ENCODE peak calls at places on chromosomes 13 and 19, in nine cellular contexts. G is uterus; L is GM23338; Y is astrocyte of the spinal cord; C is CD8-positive, alpha-beta T cell; Z is endothelial cell; B is CD4-positive, alpha-beta T cell; R is neural crest cell; O is upper lobe of left lung. H is an unnamed sample.

GRCh38 chr19:10295305-10295846 is 5.6 kb downstream of the ICAM5 start:
- DNase-seq in G (no peak), L (peak), Y (no peak), C (peak), Z (no peak), B (peak), R (no peak), O (peak), H (no peak)

GRCh38 chr19:17441241-17442135 is 7.0 kb downstream of the TMEM221 start:
- DNase-seq in G (no peak), L (peak), Y (peak), C (no peak), Z (peak), B (no peak), R (peak), O (no peak), H (no peak)

GRCh38 chr13:99796175-99796819 is 175.3 kb downstream of the ZIC5 start:
- DNase-seq in G (no peak), L (peak), Y (peak), C (no peak), Z (peak), B (no peak), R (peak), O (no peak), H (no peak)

GRCh38 chr19:6357995-6358394 is 3.3 kb upstream of the CLPP start:
- DNase-seq in G (no peak), L (no peak), Y (no peak), C (no peak), Z (no peak), B (no peak), R (no peak), O (peak), H (no peak)

GRCh38 chr19:4916292-4917082 is 7.2 kb downstream of the UHRF1 start:
- DNase-seq in G (no peak), L (no peak), Y (no peak), C (peak), Z (no peak), B (peak), R (no peak), O (peak), H (no peak)

GRCh38 chr13:107043016-107043957 is 475.4 kb upstream of the ARGLU1 start:
- DNase-seq in G (no peak), L (no peak), Y (peak), C (no peak), Z (no peak), B (no peak), R (no peak), O (no peak), H (no peak)

GRCh38 chr13:22027561-22027960 is 356.7 kb downstream of the FGF9 start:
- DNase-seq in G (no peak), L (peak), Y (no peak), C (no peak), Z (no peak), B (no peak), R (no peak), O (no peak), H (no peak)

GRCh38 chr13:24693862-24694471 is 13.8 kb downstream of the ATP12A start:
- DNase-seq in G (no peak), L (peak), Y (peak), C (no peak), Z (peak), B (no peak), R (peak), O (no peak), H (peak)

GRCh38 chr13:24306632-24307031 is 2.7 kb upstream of the C1QTNF9 start:
- DNase-seq in G (no peak), L (no peak), Y (peak), C (no peak), Z (no peak), B (no peak), R (no peak), O (no peak), H (no peak)

GRCh38 chr13:104024416-104025170 is 958.4 kb upstream of the SLC10A2 start:
- DNase-seq in G (no peak), L (no peak), Y (peak), C (no peak), Z (no peak), B (no peak), R (no peak), O (no peak), H (no peak)

GRCh38 chr13:27043013-27043412 is 128.6 kb downstream of the USP12 start:
- DNase-seq in G (no peak), L (peak), Y (peak), C (no peak), Z (no peak), B (no peak), R (no peak), O (no peak), H (no peak)

GRCh38 chr13:72208112-72208645 is 341.2 kb upstream of the DACH1 start:
- DNase-seq in G (no peak), L (no peak), Y (no peak), C (no peak), Z (no peak), B (no peak), R (no peak), O (no peak), H (no peak)

GRCh38 chr19:1852294-1852646 is 4.0 kb upstream of the REXO1 start:
- DNase-seq in G (no peak), L (no peak), Y (no peak), C (no peak), Z (peak), B (no peak), R (no peak), O (peak), H (no peak)

GRCh38 chr13:113976711-113977684 is 3.1 kb upstream of the C13orf46 start:
- DNase-seq in G (no peak), L (no peak), Y (peak), C (no peak), Z (no peak), B (no peak), R (no peak), O (peak), H (no peak)

GRCh38 chr13:53873558-53873957 is 844.9 kb downstream of the OLFM4 start:
- DNase-seq in G (no peak), L (peak), Y (no peak), C (no peak), Z (no peak), B (no peak), R (no peak), O (no peak), H (no peak)

GRCh38 chr13:76954568-76954967 is 6.3 kb downstream of the ACOD1 start:
- DNase-seq in G (no peak), L (peak), Y (no peak), C (no peak), Z (no peak), B (no peak), R (no peak), O (no peak), H (no peak)

GRCh38 chr19:31348416-31349159 is 648 bp downstream of the TSHZ3 start:
- DNase-seq in G (peak), L (peak), Y (peak), C (no peak), Z (no peak), B (no peak), R (no peak), O (no peak), H (no peak)

GRCh38 chr13:19581675-19582074 is 20.3 kb upstream of the TPTE2 start:
- DNase-seq in G (no peak), L (no peak), Y (no peak), C (no peak), Z (no peak), B (no peak), R (no peak), O (no peak), H (no peak)

GRCh38 chr13:41064493-41064892 is 3.2 kb downstream of the WBP4 start:
- DNase-seq in G (no peak), L (no peak), Y (peak), C (no peak), Z (no peak), B (no peak), R (no peak), O (no peak), H (no peak)

GRCh38 chr19:6947745-6948144 is 60.4 kb downstream of the ADGRE1 start:
- DNase-seq in G (no peak), L (no peak), Y (no peak), C (no peak), Z (no peak), B (no peak), R (no peak), O (no peak), H (no peak)

GRCh38 chr13:19643652-19644051 is 10.2 kb downstream of the MPHOSPH8 start:
- DNase-seq in G (no peak), L (no peak), Y (no peak), C (no peak), Z (no peak), B (no peak), R (no peak), O (no peak), H (no peak)

GRCh38 chr13:94352057-94352456 is 127.4 kb downstream of the DCT start:
- DNase-seq in G (no peak), L (no peak), Y (peak), C (no peak), Z (no peak), B (no peak), R (no peak), O (no peak), H (no peak)

GRCh38 chr19:55406091-55406868 is 1.3 kb downstream of the UBE2S start:
- DNase-seq in G (no peak), L (no peak), Y (no peak), C (no peak), Z (no peak), B (no peak), R (no peak), O (no peak), H (no peak)

GRCh38 chr19:48568345-48568886 is 16.4 kb downstream of the SULT2B1 start:
- DNase-seq in G (peak), L (peak), Y (peak), C (no peak), Z (no peak), B (no peak), R (no peak), O (peak), H (no peak)

DNA sequence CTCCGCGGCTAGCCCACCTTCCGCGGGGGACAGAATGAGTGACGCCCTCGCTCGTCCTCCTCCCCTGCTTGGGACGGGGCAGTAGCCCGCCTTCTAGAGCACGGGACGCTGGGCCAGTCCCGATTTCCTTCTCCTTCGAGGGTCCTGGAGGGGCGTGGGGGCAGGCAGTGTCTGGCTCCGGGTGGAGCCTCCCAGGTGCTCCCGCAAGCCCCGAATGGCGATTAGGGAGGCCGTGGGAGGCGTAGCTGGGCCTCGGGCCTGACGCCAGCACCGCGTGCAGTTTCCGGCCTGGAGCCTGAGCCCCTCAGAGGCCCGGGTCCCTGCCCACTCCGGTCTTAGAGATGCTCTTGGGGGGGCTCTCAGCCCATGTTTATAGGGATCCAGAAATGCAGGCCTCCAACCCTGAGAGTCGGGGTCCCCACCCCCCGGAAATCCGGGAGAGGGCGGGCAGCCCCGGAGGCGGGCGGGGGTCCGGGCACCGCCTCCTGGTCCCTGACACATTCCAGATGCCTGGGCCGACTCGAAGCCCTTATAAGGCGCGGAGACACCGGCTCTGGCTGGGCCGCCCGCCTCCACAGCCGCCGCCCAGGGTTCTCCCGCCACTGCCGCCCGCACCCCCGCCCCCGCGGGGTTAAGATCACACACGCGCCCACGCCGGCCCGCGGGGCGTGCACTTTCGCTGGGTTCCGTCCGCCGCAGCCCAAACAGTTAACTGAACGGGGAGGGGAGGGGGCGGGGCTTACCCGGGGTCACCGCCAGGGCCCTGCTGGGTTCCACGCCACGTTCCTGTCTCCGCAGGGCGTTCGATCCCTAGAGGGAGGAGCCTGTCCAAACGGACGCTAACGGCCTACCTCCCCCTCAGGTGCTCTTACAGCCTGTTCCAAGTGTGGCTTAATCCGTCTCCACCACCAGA is 1.5 kb downstream of the MYADM start:
- DNase-seq in G (peak), L (peak), Y (peak), C (peak), Z (peak), B (peak), R (peak), O (peak), H (peak)
- TF ChIP-seq CTCF in G (peak), L (no peak), Y (no peak), C (no peak), Z (no peak), B (no peak), R (peak), O (peak), H (no peak)

DNA sequence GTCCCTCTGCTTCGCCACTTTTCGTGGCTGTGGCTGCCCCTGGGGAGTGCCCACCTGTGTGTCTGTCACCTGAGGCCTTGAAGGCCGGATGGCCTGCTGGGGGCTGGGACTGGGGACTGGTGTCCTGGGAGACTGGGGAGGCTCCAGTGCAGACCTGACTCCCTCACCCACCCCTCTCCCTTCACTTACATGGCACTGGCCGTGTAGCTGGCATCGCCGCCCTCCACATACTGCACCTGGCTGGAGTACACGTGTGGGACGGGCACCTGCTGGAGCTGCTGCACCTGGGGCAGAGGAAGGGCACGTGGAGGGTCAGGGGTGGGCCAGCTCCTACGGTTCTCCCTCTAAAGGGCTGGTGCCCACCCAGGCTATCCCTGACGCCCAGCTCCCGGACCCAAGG is 25.5 kb downstream of the DCAF15 start:
- DNase-seq in G (no peak), L (no peak), Y (no peak), C (no peak), Z (no peak), B (no peak), R (no peak), O (no peak), H (no peak)
- TF ChIP-seq CTCF in G (no peak), L (no peak), Y (no peak), C (no peak), Z (no peak), B (no peak), R (no peak), O (no peak), H (no peak)

DNA sequence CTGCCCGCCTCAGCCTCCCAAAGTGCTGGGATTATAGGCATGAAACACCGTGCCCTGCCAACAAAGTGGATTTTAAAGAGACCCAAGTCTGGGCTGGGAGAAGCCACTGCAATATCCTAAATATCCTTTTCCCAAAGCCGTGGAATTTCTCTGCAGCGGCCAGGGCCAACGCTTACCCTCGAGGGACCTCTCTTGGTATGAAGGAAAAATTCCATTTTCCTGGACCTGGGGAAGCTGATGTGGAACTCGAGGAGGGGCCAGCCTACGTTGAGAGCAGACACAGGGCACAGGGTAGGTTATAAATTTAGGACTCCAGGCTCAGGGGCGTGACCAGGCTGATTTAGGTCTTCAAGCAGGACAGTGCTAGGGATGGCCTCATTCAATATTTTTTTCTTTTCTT is 17.7 kb upstream of the UPF1 start:
- DNase-seq in G (no peak), L (no peak), Y (no peak), C (no peak), Z (no peak), B (no peak), R (no peak), O (no peak), H (no peak)
- TF ChIP-seq CTCF in G (no peak), L (no peak), Y (no peak), C (no peak), Z (no peak), B (no peak), R (no peak), O (no peak), H (no peak)

GRCh38 chr13:44244288-44244687 is 129.3 kb upstream of the SERP2 start:
- DNase-seq in G (no peak), L (no peak), Y (peak), C (no peak), Z (no peak), B (no peak), R (no peak), O (no peak), H (no peak)

GRCh38 chr13:44241638-44242037 is 132.0 kb upstream of the SERP2 start:
- DNase-seq in G (no peak), L (no peak), Y (no peak), C (no peak), Z (no peak), B (no peak), R (no peak), O (no peak), H (no peak)

GRCh38 chr13:44238011-44238421 is 135.6 kb upstream of the SERP2 start:
- DNase-seq in G (no peak), L (no peak), Y (peak), C (no peak), Z (no peak), B (no peak), R (no peak), O (no peak), H (no peak)

GRCh38 chr13:44240611-44241010 is 133.0 kb upstream of the SERP2 start:
- DNase-seq in G (no peak), L (no peak), Y (no peak), C (no peak), Z (no peak), B (no peak), R (no peak), O (no peak), H (no peak)

GRCh38 chr13:44243198-44243852 is 130.3 kb upstream of the SERP2 start:
- DNase-seq in G (peak), L (peak), Y (peak), C (no peak), Z (peak), B (peak), R (peak), O (no peak), H (no peak)
- TF ChIP-seq CTCF in G (peak), L (peak), Y (peak), C (no peak), Z (peak), B (no peak), R (peak), O (peak), H (peak)

GRCh38 chr13:57264965-57265364 is 98.0 kb downstream of the PRR20E start:
- DNase-seq in G (no peak), L (no peak), Y (no peak), C (no peak), Z (no peak), B (no peak), R (no peak), O (no peak), H (no peak)
- TF ChIP-seq CTCF in G (no peak), L (no peak), Y (no peak), C (no peak), Z (no peak), B (no peak), R (no peak), O (no peak), H (no peak)

GRCh38 chr19:38371081-38371480 is 3.3 kb upstream of the PSMD8 start:
- DNase-seq in G (no peak), L (no peak), Y (no peak), C (no peak), Z (no peak), B (no peak), R (no peak), O (no peak), H (no peak)
- TF ChIP-seq CTCF in G (no peak), L (no peak), Y (no peak), C (no peak), Z (no peak), B (no peak), R (no peak), O (no peak), H (no peak)

GRCh38 chr13:47215741-47216140 is 318.9 kb upstream of the HTR2A start:
- DNase-seq in G (no peak), L (peak), Y (peak), C (no peak), Z (no peak), B (no peak), R (no peak), O (no peak), H (no peak)

GRCh38 chr13:47226516-47226915 is 329.7 kb upstream of the HTR2A start:
- DNase-seq in G (no peak), L (no peak), Y (no peak), C (no peak), Z (no peak), B (no peak), R (no peak), O (no peak), H (no peak)

GRCh38 chr13:47216176-47216822 is 319.4 kb upstream of the HTR2A start:
- DNase-seq in G (no peak), L (no peak), Y (no peak), C (no peak), Z (no peak), B (no peak), R (no peak), O (no peak), H (no peak)

GRCh38 chr13:47218611-47219010 is 321.8 kb upstream of the HTR2A start:
- DNase-seq in G (no peak), L (no peak), Y (no peak), C (no peak), Z (no peak), B (no peak), R (no peak), O (no peak), H (no peak)

GRCh38 chr13:47220453-47221150 is 323.7 kb upstream of the HTR2A start:
- DNase-seq in G (no peak), L (peak), Y (peak), C (no peak), Z (no peak), B (no peak), R (no peak), O (no peak), H (no peak)
- TF ChIP-seq CTCF in G (no peak), L (no peak), Y (no peak), C (no peak), Z (no peak), B (no peak), R (no peak), O (no peak), H (no peak)

GRCh38 chr13:98476106-98476505 is 100.8 kb downstream of the STK24 start:
- DNase-seq in G (no peak), L (peak), Y (peak), C (no peak), Z (no peak), B (peak), R (no peak), O (no peak), H (no peak)
- TF ChIP-seq CTCF in G (no peak), L (no peak), Y (no peak), C (no peak), Z (no peak), B (no peak), R (no peak), O (no peak), H (no peak)

GRCh38 chr19:35327642-35328041 is 1.3 kb upstream of the CD22 start:
- DNase-seq in G (no peak), L (peak), Y (no peak), C (no peak), Z (no peak), B (no peak), R (no peak), O (no peak), H (no peak)
- TF ChIP-seq CTCF in G (no peak), L (peak), Y (peak), C (no peak), Z (no peak), B (no peak), R (peak), O (no peak), H (no peak)